ENCODE peak calls at places on chromosomes 16 and 17, in ten cellular contexts. Q, E, H, T, R, S, I, L, D and C are unnamed samples.

GRCh38 chr17:62965149-62965648 is 836 bp upstream of the TANC2 start:
- DNase-seq in S (no peak), T (no peak), Q (peak), L (no peak), D (no peak), R (no peak), H (no peak), I (peak), E (no peak), C (no peak)

GRCh38 chr17:64057701-64058263 is 37.3 kb upstream of the ICAM2 start:
- DNase-seq in H (no peak), T (no peak), Q (no peak), E (no peak), I (no peak), D (no peak), L (no peak), S (no peak), R (no peak), C (no peak)

GRCh38 chr17:66652840-66653507 is 181.9 kb upstream of the CACNG5 start:
- DNase-seq in L (no peak), R (peak), E (no peak), D (no peak), H (no peak), I (no peak), S (no peak), Q (no peak), T (no peak), C (no peak)

GRCh38 chr16:50741225-50741807 is 570 bp upstream of the CYLD start:
- DNase-seq in H (no peak), D (peak), R (peak), E (no peak), T (peak), I (no peak), Q (peak), S (no peak), L (no peak), C (no peak)

GRCh38 chr16:4936181-4936990 is 562 bp downstream of the PPL start:
- DNase-seq in D (peak), I (no peak), S (no peak), Q (peak), R (peak), T (peak), E (peak), L (peak), H (no peak), C (peak)

GRCh38 chr16:87368029-87368765 is 15.4 kb downstream of the FBXO31 start:
- DNase-seq in S (no peak), E (no peak), I (peak), T (no peak), D (no peak), Q (no peak), L (no peak), H (peak), R (no peak), C (no peak)

GRCh38 chr17:62149961-62150360 is 84.9 kb upstream of the MED13 start:
- DNase-seq in I (no peak), R (no peak), L (no peak), H (no peak), E (no peak), Q (no peak), D (no peak), S (no peak), T (no peak), C (no peak)

GRCh38 chr16:16763449-16763848 is 384.5 kb downstream of the NPIPA7 start:
- DNase-seq in T (no peak), R (no peak), E (no peak), D (no peak), L (no peak), I (no peak), H (no peak), S (no peak), Q (no peak), C (no peak)

GRCh38 chr16:87312008-87312407 is 5.2 kb downstream of the C16orf95 start:
- DNase-seq in E (no peak), L (no peak), S (no peak), D (no peak), Q (no peak), I (no peak), H (no peak), T (no peak), R (no peak), C (no peak)

GRCh38 chr17:2929881-2930533 is 133.4 kb downstream of the OR1D5 start:
- DNase-seq in E (peak), S (peak), L (peak), T (peak), H (no peak), D (peak), R (peak), I (peak), Q (peak), C (no peak)

GRCh38 chr16:11327277-11328171 is 17.7 kb upstream of the RMI2 start:
- DNase-seq in E (no peak), T (no peak), S (peak), Q (peak), I (no peak), R (no peak), D (no peak), L (no peak), H (peak), C (no peak)

GRCh38 chr16:4846503-4846900 is 586 bp downstream of the GLYR1 start:
- DNase-seq in S (peak), I (peak), R (peak), E (peak), H (no peak), L (peak), Q (peak), T (peak), D (peak), C (peak)

GRCh38 chr17:8243827-8244226 is 4.0 kb downstream of the CTC1 start:
- DNase-seq in I (no peak), S (no peak), Q (no peak), H (no peak), R (no peak), E (no peak), D (no peak), L (no peak), T (no peak), C (no peak)

GRCh38 chr17:66580601-66581385 is 254.1 kb upstream of the CACNG5 start:
- DNase-seq in S (peak), L (peak), R (no peak), D (no peak), Q (no peak), H (no peak), E (peak), T (no peak), I (no peak), C (peak)

GRCh38 chr17:28537219-28537610 is 15.2 kb downstream of the UNC119 start:
- DNase-seq in T (no peak), H (peak), D (no peak), E (no peak), S (no peak), L (peak), I (no peak), Q (no peak), R (no peak), C (no peak)

GRCh38 chr17:53649201-53649600 is 173.5 kb upstream of the KIF2B start:
- DNase-seq in R (no peak), S (no peak), D (no peak), H (no peak), E (no peak), I (no peak), L (no peak), Q (no peak), T (no peak), C (no peak)

GRCh38 chr17:40349477-40350409 is 14.8 kb downstream of the GJD3 start:
- DNase-seq in E (peak), D (no peak), Q (no peak), S (peak), T (no peak), H (no peak), L (peak), I (no peak), R (peak), C (no peak)
- H3K4me3 ChIP-seq in E (peak), D (no peak), Q (no peak), S (no peak), T (no peak), H (no peak), L (no peak), I (no peak), R (no peak), C (no peak)

GRCh38 chr17:20073056-20073979 is 64.2 kb downstream of the SPECC1 start:
- DNase-seq in R (no peak), L (peak), D (no peak), Q (peak), H (peak), T (no peak), S (peak), E (no peak), I (peak), C (peak)
- H3K4me3 ChIP-seq in R (no peak), L (peak), D (no peak), Q (no peak), H (peak), T (no peak), S (no peak), E (no peak), I (peak), C (no peak)

GRCh38 chr17:68831170-68831569 is 124.0 kb downstream of the ABCA8 start:
- DNase-seq in H (no peak), T (no peak), Q (no peak), E (no peak), I (no peak), L (no peak), S (no peak), D (no peak), R (no peak), C (no peak)

GRCh38 chr17:68834328-68834836 is 120.8 kb downstream of the ABCA8 start:
- DNase-seq in H (no peak), T (no peak), L (no peak), S (no peak), I (no peak), R (no peak), Q (no peak), D (no peak), E (no peak), C (no peak)

GRCh38 chr17:68832140-68832871 is 122.9 kb downstream of the ABCA8 start:
- DNase-seq in H (peak), Q (no peak), R (no peak), D (no peak), S (no peak), L (no peak), I (no peak), E (no peak), T (no peak), C (no peak)

GRCh38 chr17:68824707-68825106 is 130.5 kb downstream of the ABCA8 start:
- DNase-seq in L (no peak), I (no peak), S (no peak), R (no peak), E (no peak), H (no peak), D (no peak), Q (no peak), T (no peak), C (no peak)

DNA sequence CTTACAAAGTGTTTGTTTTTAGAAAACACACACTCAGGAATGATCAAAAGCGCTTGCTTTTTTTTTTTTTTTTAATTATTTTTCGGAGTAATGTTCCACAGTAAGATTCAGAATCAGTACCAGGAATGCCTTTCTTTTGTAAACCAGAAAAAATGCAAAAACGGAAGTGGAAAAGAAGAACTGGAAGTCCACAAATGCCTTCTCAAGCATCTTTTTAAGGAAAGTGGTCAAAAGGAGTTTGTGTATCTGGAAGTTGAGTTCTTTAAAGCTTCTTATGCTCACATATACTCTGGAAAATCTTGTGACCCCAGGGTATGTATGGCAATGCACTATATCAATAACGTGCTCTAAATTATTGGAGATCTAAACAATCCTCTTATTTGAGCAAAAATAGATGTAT is 126.0 kb downstream of the ABCA8 start:
- DNase-seq in H (no peak), I (no peak), D (no peak), T (no peak), E (no peak), L (no peak), S (no peak), R (no peak), Q (no peak), C (no peak)
- H3K4me3 ChIP-seq in H (no peak), I (no peak), D (no peak), T (no peak), E (no peak), L (no peak), S (no peak), R (no peak), Q (no peak), C (no peak)

GRCh38 chr17:871731-872517 is 89.8 kb downstream of the MRM3 start:
- DNase-seq in Q (no peak), I (no peak), E (no peak), S (no peak), D (no peak), R (no peak), T (no peak), H (no peak), L (no peak), C (no peak)

GRCh38 chr17:867896-868489 is 85.8 kb downstream of the MRM3 start:
- DNase-seq in T (no peak), D (no peak), R (no peak), L (no peak), I (no peak), S (no peak), E (no peak), Q (no peak), H (no peak), C (no peak)

GRCh38 chr17:872843-873242 is 90.7 kb downstream of the MRM3 start:
- DNase-seq in E (no peak), R (no peak), D (no peak), Q (no peak), H (no peak), T (no peak), I (no peak), S (no peak), L (no peak), C (no peak)

GRCh38 chr17:869067-869466 is 86.9 kb downstream of the MRM3 start:
- DNase-seq in I (no peak), S (peak), R (no peak), Q (no peak), D (no peak), T (no peak), E (no peak), L (peak), H (peak), C (no peak)

GRCh38 chr17:869567-870530 is 87.7 kb downstream of the MRM3 start:
- DNase-seq in L (peak), I (peak), E (no peak), H (no peak), Q (no peak), S (peak), T (no peak), D (no peak), R (peak), C (no peak)
- H3K4me3 ChIP-seq in L (peak), I (no peak), E (no peak), H (peak), Q (no peak), S (no peak), T (no peak), D (no peak), R (peak), C (no peak)